ENCODE peak calls at places on chromosomes 4 and X, in four cellular contexts. One of them, this sample, is unnamed.

GRCh38 chrX:1248381-1249061 is 20.1 kb upstream of the CSF2RA start:
- DNase-seq in AG09319: no peak
- DNase-seq in HCT116: no peak
- DNase-seq in breast epithelium: no peak
- DNase-seq in this sample: no peak

GRCh38 chr4:4820264-4820663 is 39.2 kb upstream of the MSX1 start:
- DNase-seq in AG09319: no peak
- DNase-seq in HCT116: no peak
- DNase-seq in breast epithelium: peak; percentile 58
- DNase-seq in this sample: no peak

GRCh38 chr4:151195801-151196200 is 81.2 kb upstream of the PRSS48 start:
- DNase-seq in AG09319: no peak
- DNase-seq in HCT116: no peak
- DNase-seq in breast epithelium: no peak
- DNase-seq in this sample: no peak

GRCh38 chr4:75002381-75002780 is 69.5 kb downstream of the PARM1 start:
- DNase-seq in AG09319: no peak
- DNase-seq in HCT116: no peak
- DNase-seq in breast epithelium: no peak
- DNase-seq in this sample: no peak

GRCh38 chr4:153385784-153386183 is 41.3 kb downstream of the MND1 start:
- DNase-seq in AG09319: no peak
- DNase-seq in HCT116: no peak
- DNase-seq in breast epithelium: no peak
- DNase-seq in this sample: no peak

GRCh38 chrX:110795645-110796510 is at the start of gene CHRDL1:
- DNase-seq in AG09319: no peak
- DNase-seq in HCT116: no peak
- DNase-seq in breast epithelium: no peak
- DNase-seq in this sample: no peak

GRCh38 chr4:54440394-54441223 is 211.5 kb downstream of the PDGFRA start:
- DNase-seq in AG09319: no peak
- DNase-seq in HCT116: peak; percentile 29
- DNase-seq in breast epithelium: no peak
- DNase-seq in this sample: no peak

GRCh38 chrX:153744210-153745066 is 19.6 kb upstream of the PLXNB3 start:
- DNase-seq in AG09319: no peak
- DNase-seq in HCT116: no peak
- DNase-seq in breast epithelium: no peak
- DNase-seq in this sample: no peak

GRCh38 chrX:48090123-48090522 is 18.7 kb upstream of the ZNF630 start:
- DNase-seq in AG09319: no peak
- DNase-seq in HCT116: no peak
- DNase-seq in breast epithelium: no peak
- DNase-seq in this sample: no peak

GRCh38 chrX:9622128-9622527 is 143.5 kb downstream of the GPR143 start:
- DNase-seq in AG09319: no peak
- DNase-seq in HCT116: no peak
- DNase-seq in breast epithelium: no peak
- DNase-seq in this sample: no peak

GRCh38 chrX:40006025-40007017 is 91.4 kb downstream of the BCOR start:
- DNase-seq in AG09319: no peak
- DNase-seq in HCT116: no peak
- DNase-seq in breast epithelium: peak; percentile 53
- DNase-seq in this sample: no peak

GRCh38 chrX:70969635-70970481 is 39.0 kb upstream of the SLC7A3 start:
- DNase-seq in AG09319: no peak
- DNase-seq in HCT116: no peak
- DNase-seq in breast epithelium: no peak
- DNase-seq in this sample: no peak

GRCh38 chr4:130722370-130722769 is 1626.4 kb downstream of the C4orf33 start:
- DNase-seq in AG09319: no peak
- DNase-seq in HCT116: no peak
- DNase-seq in breast epithelium: no peak
- DNase-seq in this sample: no peak

GRCh38 chr4:2083116-2083825 is 24.1 kb downstream of the NAT8L start:
- DNase-seq in AG09319: no peak
- DNase-seq in HCT116: no peak
- DNase-seq in breast epithelium: peak; percentile 5
- DNase-seq in this sample: no peak

GRCh38 chr4:36187723-36188333 is 56.5 kb downstream of the ARAP2 start:
- DNase-seq in AG09319: no peak
- DNase-seq in HCT116: peak; percentile 3
- DNase-seq in breast epithelium: no peak
- DNase-seq in this sample: no peak
- TF ChIP-seq CTCF in AG09319: no peak
- TF ChIP-seq CTCF in HCT116: peak; percentile 45
- TF ChIP-seq CTCF in breast epithelium: no peak
- TF ChIP-seq CTCF in this sample: no peak

GRCh38 chr4:63717384-63717783 is 691.9 kb downstream of the TECRL start:
- DNase-seq in AG09319: no peak
- DNase-seq in HCT116: no peak
- DNase-seq in breast epithelium: no peak
- DNase-seq in this sample: no peak
- TF ChIP-seq CTCF in AG09319: no peak
- TF ChIP-seq CTCF in HCT116: peak; percentile 9
- TF ChIP-seq CTCF in breast epithelium: no peak
- TF ChIP-seq CTCF in this sample: no peak

GRCh38 chr4:52718123-52718522 is 33.1 kb downstream of the ERVMER34-1 start:
- DNase-seq in AG09319: no peak
- DNase-seq in HCT116: no peak
- DNase-seq in breast epithelium: no peak
- DNase-seq in this sample: no peak
- TF ChIP-seq CTCF in AG09319: no peak
- TF ChIP-seq CTCF in HCT116: no peak
- TF ChIP-seq CTCF in breast epithelium: no peak
- TF ChIP-seq CTCF in this sample: no peak

DNA sequence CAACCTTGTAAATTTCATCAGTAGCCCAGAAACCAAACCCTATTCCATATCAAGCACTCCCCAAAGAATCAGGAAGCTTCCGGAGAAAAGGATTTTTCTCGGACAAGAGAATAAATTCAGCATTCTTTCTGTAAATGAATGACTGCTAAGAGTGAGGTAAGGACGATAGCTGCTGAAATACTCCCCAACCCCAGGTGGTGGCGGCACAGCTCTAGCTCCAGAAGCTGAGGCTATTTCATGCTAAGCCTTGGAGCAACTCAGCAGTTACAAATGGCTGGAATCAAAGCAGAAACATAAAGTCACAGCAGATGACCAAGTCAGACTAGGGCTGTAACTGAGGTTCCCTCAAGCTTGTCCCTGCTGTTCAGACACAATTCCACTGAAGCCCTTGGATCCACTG is 13.9 kb upstream of the PCDH19 start:
- DNase-seq in AG09319: no peak
- DNase-seq in HCT116: no peak
- DNase-seq in breast epithelium: no peak
- DNase-seq in this sample: no peak
- TF ChIP-seq CTCF in AG09319: no peak
- TF ChIP-seq CTCF in HCT116: peak; percentile 23
- TF ChIP-seq CTCF in breast epithelium: no peak
- TF ChIP-seq CTCF in this sample: no peak

DNA sequence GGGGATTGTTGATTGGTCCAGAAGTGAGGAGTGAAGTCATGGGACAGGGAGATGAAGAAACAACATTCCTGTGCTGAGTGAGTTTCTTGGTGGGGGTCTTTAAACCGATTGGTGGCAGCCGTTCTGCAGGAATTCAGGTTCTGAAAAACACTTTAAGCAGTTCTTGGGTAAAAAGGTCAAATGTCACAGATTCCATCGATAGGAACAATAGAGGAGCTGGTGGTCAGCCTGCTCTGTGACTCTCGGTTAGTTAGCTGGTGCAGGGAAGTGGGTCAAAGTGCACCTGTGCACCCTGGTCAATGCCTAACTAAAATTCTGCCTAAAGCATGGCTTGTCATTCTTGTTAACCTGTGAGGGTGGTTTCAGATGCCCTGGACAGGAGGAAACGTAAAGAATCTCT is 34.6 kb upstream of the MGST2 start:
- DNase-seq in AG09319: no peak
- DNase-seq in HCT116: no peak
- DNase-seq in breast epithelium: no peak
- DNase-seq in this sample: no peak
- TF ChIP-seq CTCF in AG09319: no peak
- TF ChIP-seq CTCF in HCT116: no peak
- TF ChIP-seq CTCF in breast epithelium: no peak
- TF ChIP-seq CTCF in this sample: no peak

GRCh38 chrX:51144828-51145442 is 187.7 kb upstream of the NUDT10 start:
- DNase-seq in AG09319: no peak
- DNase-seq in HCT116: no peak
- DNase-seq in breast epithelium: no peak
- DNase-seq in this sample: no peak

GRCh38 chrX:51148848-51149247 is 183.8 kb upstream of the NUDT10 start:
- DNase-seq in AG09319: no peak
- DNase-seq in HCT116: peak; percentile 19
- DNase-seq in breast epithelium: no peak
- DNase-seq in this sample: no peak
- TF ChIP-seq CTCF in AG09319: no peak
- TF ChIP-seq CTCF in HCT116: peak; percentile 14
- TF ChIP-seq CTCF in breast epithelium: no peak
- TF ChIP-seq CTCF in this sample: no peak

GRCh38 chr4:31803511-31804195 is 1083.5 kb downstream of the PCDH7 start:
- DNase-seq in AG09319: no peak
- DNase-seq in HCT116: no peak
- DNase-seq in breast epithelium: no peak
- DNase-seq in this sample: no peak
- TF ChIP-seq CTCF in AG09319: no peak
- TF ChIP-seq CTCF in HCT116: no peak
- TF ChIP-seq CTCF in breast epithelium: no peak
- TF ChIP-seq CTCF in this sample: no peak

DNA sequence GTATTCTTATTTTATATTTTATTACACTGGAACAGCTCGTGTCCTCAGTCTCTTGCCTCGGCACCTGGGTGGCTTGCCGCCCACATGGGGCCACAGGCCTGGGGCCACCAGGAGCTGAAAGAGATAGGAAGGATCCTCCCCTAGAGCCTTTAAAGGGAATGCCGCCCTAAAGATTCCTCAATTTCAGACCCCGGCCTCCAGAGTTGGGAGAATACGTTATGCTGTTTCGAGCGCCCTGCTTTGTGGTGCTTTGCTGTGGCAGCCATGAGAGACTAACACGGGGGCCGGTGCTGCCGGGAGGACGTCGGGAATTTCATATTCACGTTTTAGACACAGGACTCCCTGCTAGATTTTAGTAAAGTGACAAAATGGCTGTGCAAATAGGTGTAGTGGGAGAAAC is 33.2 kb downstream of the ACOX3 start:
- DNase-seq in AG09319: no peak
- DNase-seq in HCT116: no peak
- DNase-seq in breast epithelium: no peak
- DNase-seq in this sample: no peak
- TF ChIP-seq CTCF in AG09319: no peak
- TF ChIP-seq CTCF in HCT116: no peak
- TF ChIP-seq CTCF in breast epithelium: no peak
- TF ChIP-seq CTCF in this sample: no peak

DNA sequence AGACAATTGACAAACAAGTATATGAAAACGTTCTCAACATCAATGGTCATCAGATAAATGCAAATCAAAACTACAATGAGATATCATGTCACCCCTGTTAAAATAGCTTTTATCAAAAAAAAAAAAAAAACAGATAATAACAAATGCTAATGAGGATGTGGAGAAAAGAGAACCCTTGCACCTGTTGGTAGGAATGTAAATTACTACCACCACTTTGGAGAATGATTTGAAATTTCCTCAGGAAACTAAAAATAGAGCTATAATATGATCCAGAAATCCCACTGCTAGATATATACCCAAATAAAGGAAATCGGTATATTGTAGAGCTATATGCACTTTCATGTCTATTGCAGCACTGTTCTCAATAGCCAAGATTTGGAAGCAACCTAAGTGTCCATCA is 470.6 kb upstream of the FSTL5 start:
- DNase-seq in AG09319: no peak
- DNase-seq in HCT116: no peak
- DNase-seq in breast epithelium: no peak
- DNase-seq in this sample: no peak
- TF ChIP-seq CTCF in AG09319: no peak
- TF ChIP-seq CTCF in HCT116: peak; percentile 16
- TF ChIP-seq CTCF in breast epithelium: no peak
- TF ChIP-seq CTCF in this sample: no peak

This sample was measured in activated B cell treated with CpG ODN at 0.5 μM for 24 hours.